ENCODE peak calls at places on chromosome 5, in seven cellular contexts. P is body of pancreas, M is uterus, J is transverse colon, K is esophagus muscularis mucosa, F is heart left ventricle, R is A549. E is an unnamed sample.

GRCh38 chr5:150665044-150665443 is 4.0 kb downstream of the MYOZ3 start:
- DNase-seq in P (no peak), M (no peak), J (no peak), K (no peak), F (no peak), R (no peak), E (peak)

GRCh38 chr5:150530992-150531588 is 23.2 kb downstream of the NDST1 start:
- DNase-seq in P (no peak), M (no peak), J (no peak), K (no peak), F (peak), R (no peak), E (no peak)

GRCh38 chr5:169195601-169196000 is 105.3 kb downstream of the SLIT3 start:
- DNase-seq in P (no peak), M (peak), J (no peak), K (no peak), F (no peak), R (no peak), E (no peak)

GRCh38 chr5:133284306-133284705 is 232.5 kb downstream of the HSPA4 start:
- DNase-seq in P (no peak), M (no peak), J (no peak), K (no peak), F (no peak), R (no peak), E (no peak)

GRCh38 chr5:125228358-125228757 is 481.9 kb upstream of the ZNF608 start:
- DNase-seq in P (no peak), M (no peak), J (no peak), K (no peak), F (no peak), R (no peak), E (no peak)

GRCh38 chr5:145204741-145205140 is 630.4 kb downstream of the PRELID2 start:
- DNase-seq in P (no peak), M (no peak), J (no peak), K (no peak), F (no peak), R (no peak), E (no peak)

GRCh38 chr5:137073192-137073591 is 425.9 kb downstream of the SPOCK1 start:
- DNase-seq in P (no peak), M (no peak), J (no peak), K (no peak), F (no peak), R (no peak), E (no peak)

GRCh38 chr5:147578228-147579024 is 68.6 kb upstream of the DPYSL3 start:
- DNase-seq in P (no peak), M (no peak), J (no peak), K (no peak), F (no peak), R (peak), E (no peak)

GRCh38 chr5:3650868-3651267 is 55.2 kb downstream of the IRX1 start:
- DNase-seq in P (no peak), M (no peak), J (no peak), K (no peak), F (no peak), R (no peak), E (no peak)

GRCh38 chr5:150616024-150616470 is 24.4 kb upstream of the SYNPO start:
- DNase-seq in P (peak), M (peak), J (peak), K (no peak), F (peak), R (no peak), E (no peak)

GRCh38 chr5:170474489-170475266 is 29.1 kb upstream of the KCNIP1 start:
- DNase-seq in P (no peak), M (no peak), J (no peak), K (peak), F (no peak), R (no peak), E (peak)

GRCh38 chr5:177370488-177371119 is 12.9 kb downstream of the RGS14 start:
- DNase-seq in P (peak), M (peak), J (peak), K (no peak), F (peak), R (peak), E (no peak)

GRCh38 chr5:35023531-35024178 is 24.1 kb downstream of the AGXT2 start:
- DNase-seq in P (no peak), M (no peak), J (no peak), K (no peak), F (no peak), R (no peak), E (no peak)

GRCh38 chr5:81853005-81853357 is 102.1 kb upstream of the SSBP2 start:
- DNase-seq in P (no peak), M (no peak), J (no peak), K (no peak), F (no peak), R (no peak), E (no peak)

GRCh38 chr5:9523090-9523813 is 22.6 kb downstream of the SEMA5A start:
- DNase-seq in P (no peak), M (no peak), J (no peak), K (no peak), F (no peak), R (no peak), E (no peak)

GRCh38 chr5:175826980-175827379 is 44.4 kb upstream of the CPLX2 start:
- DNase-seq in P (no peak), M (no peak), J (no peak), K (no peak), F (no peak), R (peak), E (no peak)

GRCh38 chr5:72955143-72955767 is 586 bp upstream of the FCHO2 start:
- DNase-seq in P (peak), M (no peak), J (peak), K (no peak), F (peak), R (no peak), E (no peak)

GRCh38 chr5:148963679-148964078 is 99.2 kb downstream of the SH3TC2 start:
- DNase-seq in P (no peak), M (no peak), J (no peak), K (no peak), F (no peak), R (no peak), E (no peak)

GRCh38 chr5:123036391-123037103 is at the start of gene PPIC:
- DNase-seq in P (peak), M (peak), J (peak), K (peak), F (peak), R (peak), E (no peak)

GRCh38 chr5:154095819-154096380 is 57.1 kb downstream of the MFAP3 start:
- DNase-seq in P (no peak), M (no peak), J (no peak), K (no peak), F (no peak), R (no peak), E (no peak)

GRCh38 chr5:171201285-171201684 is 107.8 kb upstream of the TLX3 start:
- DNase-seq in P (no peak), M (no peak), J (no peak), K (no peak), F (no peak), R (no peak), E (no peak)

GRCh38 chr5:147530801-147531389 is 21.0 kb upstream of the DPYSL3 start:
- DNase-seq in P (no peak), M (no peak), J (no peak), K (no peak), F (no peak), R (peak), E (no peak)

GRCh38 chr5:126967808-126968466 is 62.4 kb downstream of the MARCHF3 start:
- DNase-seq in P (no peak), M (no peak), J (no peak), K (no peak), F (no peak), R (no peak), E (no peak)

GRCh38 chr5:21452429-21452828 is 1400.7 kb downstream of the CDH12 start:
- DNase-seq in P (no peak), M (no peak), J (no peak), K (no peak), F (no peak), R (no peak), E (no peak)

GRCh38 chr5:1514027-1514818 is 9.5 kb downstream of the LPCAT1 start:
- DNase-seq in P (peak), M (peak), J (peak), K (no peak), F (peak), R (no peak), E (peak)

GRCh38 chr5:36059571-36060515 is 6.8 kb downstream of the UGT3A2 start:
- DNase-seq in P (no peak), M (no peak), J (no peak), K (peak), F (no peak), R (no peak), E (no peak)

GRCh38 chr5:156208271-156208670 is 118.7 kb upstream of the SGCD start:
- DNase-seq in P (no peak), M (no peak), J (no peak), K (no peak), F (no peak), R (no peak), E (no peak)

GRCh38 chr5:97545856-97546570 is 363.0 kb upstream of the RIOK2 start:
- DNase-seq in P (no peak), M (no peak), J (no peak), K (no peak), F (no peak), R (no peak), E (no peak)

GRCh38 chr5:113806823-113807222 is 293.3 kb downstream of the YTHDC2 start:
- DNase-seq in P (no peak), M (peak), J (no peak), K (no peak), F (no peak), R (no peak), E (no peak)

GRCh38 chr5:157269165-157269671 is 3.3 kb downstream of the CYFIP2 start:
- DNase-seq in P (no peak), M (no peak), J (no peak), K (no peak), F (no peak), R (no peak), E (no peak)

GRCh38 chr5:2530609-2531008 is 220.9 kb downstream of the IRX2 start:
- DNase-seq in P (no peak), M (no peak), J (no peak), K (no peak), F (no peak), R (no peak), E (no peak)

DNA sequence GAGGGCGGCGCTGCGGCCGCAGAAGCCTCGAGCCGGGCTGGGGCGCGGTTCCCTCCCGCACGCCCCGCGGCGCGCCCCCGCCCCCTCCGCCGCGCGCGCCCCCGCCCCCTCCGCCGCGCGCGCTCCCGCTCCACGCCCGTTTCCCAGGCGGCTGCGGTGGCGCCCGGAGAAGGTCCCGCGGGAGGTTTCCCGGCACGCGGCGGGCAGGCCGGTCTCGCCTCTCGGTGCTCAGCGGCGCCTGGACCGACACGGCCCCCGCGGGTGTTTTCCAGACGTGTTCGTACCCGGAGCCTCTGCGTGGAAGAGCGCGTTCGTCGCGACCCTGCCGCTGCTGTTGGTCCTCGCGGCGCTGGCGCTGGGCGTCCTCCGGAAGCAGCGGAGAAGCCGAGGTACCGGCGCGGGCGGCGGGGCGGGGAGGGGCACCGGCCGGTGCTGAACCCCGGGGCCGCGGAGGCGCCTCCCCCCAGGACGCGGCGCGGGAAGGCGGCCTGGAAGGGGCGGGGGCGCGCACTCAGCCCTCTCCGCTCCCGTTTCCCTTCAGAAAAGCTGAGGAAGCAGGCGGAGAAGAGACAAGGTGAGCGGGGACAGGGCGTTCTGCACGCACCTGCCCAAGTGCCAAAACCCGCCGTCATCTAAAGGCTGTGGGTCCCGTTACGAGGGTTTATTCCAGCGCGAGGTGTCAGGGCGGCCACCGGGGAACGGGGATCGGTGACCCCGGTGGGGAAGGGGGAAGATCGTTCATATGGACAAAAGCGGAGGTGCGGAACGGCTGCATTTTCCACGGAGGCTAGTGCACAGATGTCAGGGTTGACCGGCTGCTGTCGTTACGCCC is 13.1 kb downstream of the BTNL9 start:
- DNase-seq in P (peak), M (no peak), J (peak), K (no peak), F (no peak), R (peak), E (peak)
- TF ChIP-seq POLR2A in P (no peak), M (no peak), J (no peak), K (no peak), F (no peak), R (no peak), E (no peak)

GRCh38 chr5:172695431-172696054 is 54.5 kb downstream of the NEURL1B start:
- DNase-seq in P (no peak), M (no peak), J (no peak), K (no peak), F (no peak), R (no peak), E (no peak)

GRCh38 chr5:172694541-172694940 is 53.5 kb downstream of the NEURL1B start:
- DNase-seq in P (no peak), M (no peak), J (no peak), K (no peak), F (no peak), R (no peak), E (no peak)

GRCh38 chr5:172694061-172694460 is 53.0 kb downstream of the NEURL1B start:
- DNase-seq in P (no peak), M (no peak), J (no peak), K (no peak), F (no peak), R (no peak), E (no peak)

GRCh38 chr5:172697123-172698121 is 56.4 kb downstream of the NEURL1B start:
- DNase-seq in P (peak), M (peak), J (peak), K (peak), F (peak), R (peak), E (peak)

GRCh38 chr5:172696171-172696849 is 55.2 kb downstream of the NEURL1B start:
- DNase-seq in P (no peak), M (peak), J (no peak), K (no peak), F (peak), R (no peak), E (no peak)
- H3K27ac ChIP-seq in P (no peak), M (peak), J (peak), K (peak), F (peak), R (peak), E (peak)

DNA sequence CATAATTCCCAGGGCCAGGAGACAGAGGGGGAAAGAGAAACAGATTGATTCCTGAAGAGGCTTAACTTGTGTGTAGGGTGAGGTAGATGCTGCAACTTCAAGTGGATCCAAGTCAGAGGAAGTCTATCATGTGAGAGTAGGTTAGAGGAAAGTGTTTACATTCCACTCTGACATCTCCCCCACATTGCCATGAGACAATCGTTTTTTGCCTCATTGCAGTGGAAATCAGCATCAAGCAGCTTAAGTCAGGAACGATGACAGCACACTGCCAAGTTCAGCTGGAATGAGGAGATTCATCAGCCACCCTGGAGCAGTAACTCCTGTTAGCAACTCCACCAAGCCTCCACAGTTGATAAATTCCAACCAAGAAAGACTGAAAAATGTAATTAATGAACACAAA is 689.7 kb upstream of the MEF2C start:
- DNase-seq in P (no peak), M (no peak), J (no peak), K (no peak), F (no peak), R (no peak), E (no peak)
- TF ChIP-seq POLR2A in P (no peak), M (no peak), J (no peak), K (no peak), F (no peak), R (no peak), E (no peak)

GRCh38 chr5:95761771-95762680 is 30.9 kb downstream of the RHOBTB3 start:
- DNase-seq in P (no peak), M (no peak), J (no peak), K (no peak), F (no peak), R (no peak), E (no peak)
- H3K27ac ChIP-seq in P (peak), M (no peak), J (no peak), K (no peak), F (no peak), R (peak), E (no peak)

DNA sequence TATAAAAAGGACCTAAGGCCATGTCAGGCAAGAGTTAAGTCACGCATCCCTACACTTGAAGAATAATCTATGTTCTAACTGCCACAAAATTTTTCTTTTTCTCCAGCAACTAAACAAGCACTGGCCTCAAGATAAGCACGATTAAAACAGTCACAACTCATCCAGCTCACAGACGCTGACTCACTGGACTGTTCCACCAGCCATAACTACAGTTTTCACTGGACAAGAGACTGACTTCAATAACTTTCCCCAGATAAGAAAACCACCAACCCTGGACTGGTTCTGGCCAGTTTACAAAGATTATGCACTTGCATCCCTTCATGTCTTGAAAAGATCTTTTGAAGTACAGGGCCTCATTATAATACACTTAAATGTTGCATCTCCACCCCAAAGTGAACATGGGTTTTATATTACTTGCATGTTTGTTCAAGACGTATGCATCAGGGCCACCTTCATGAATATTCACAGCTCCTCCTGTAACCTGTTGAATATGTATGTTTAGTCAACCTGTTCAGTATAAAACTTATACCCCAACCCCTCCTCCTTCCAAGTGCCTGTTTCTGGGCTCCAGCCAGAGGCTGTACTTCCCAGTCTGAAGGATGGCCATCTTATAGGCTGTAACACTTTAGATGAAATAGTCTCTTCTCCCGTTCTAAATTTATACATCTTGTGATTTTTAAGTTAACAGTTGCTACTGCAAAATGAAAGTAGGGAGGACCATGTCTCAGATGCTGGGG is 129.3 kb upstream of the EPB41L4A start:
- DNase-seq in P (no peak), M (no peak), J (no peak), K (no peak), F (no peak), R (no peak), E (no peak)
- TF ChIP-seq POLR2A in P (no peak), M (no peak), J (no peak), K (no peak), F (no peak), R (no peak), E (no peak)

DNA sequence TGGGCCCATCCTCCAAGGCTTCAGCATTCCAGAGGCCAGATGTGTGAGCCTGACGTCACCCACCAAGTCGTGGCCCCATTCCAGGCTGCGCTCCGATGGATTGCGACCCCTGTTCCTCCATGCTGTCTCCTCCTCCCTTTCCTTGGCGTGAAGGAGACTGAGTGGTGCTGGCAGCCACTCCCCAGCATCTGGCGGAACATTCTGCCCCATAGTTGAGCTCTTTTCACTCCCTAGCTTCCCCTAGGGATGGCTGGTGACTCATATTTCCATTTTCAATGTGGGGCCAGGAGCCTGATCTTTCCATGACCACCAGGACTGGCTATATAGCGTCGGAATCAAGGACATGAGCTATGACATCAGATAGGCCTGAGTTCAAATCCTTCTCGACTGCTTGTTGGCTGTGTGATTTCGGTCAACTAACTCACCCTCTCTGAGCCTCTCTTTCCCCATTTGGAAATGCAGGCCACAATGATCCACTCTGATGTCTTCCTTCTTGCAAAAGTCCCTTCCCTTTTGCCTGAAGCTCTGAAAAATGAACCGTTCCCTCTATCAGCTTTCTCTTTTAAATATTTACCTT is 24.5 kb upstream of the DUSP1 start:
- DNase-seq in P (peak), M (peak), J (peak), K (peak), F (peak), R (no peak), E (peak)
- H3K27ac ChIP-seq in P (no peak), M (peak), J (peak), K (peak), F (peak), R (peak), E (peak)

DNA sequence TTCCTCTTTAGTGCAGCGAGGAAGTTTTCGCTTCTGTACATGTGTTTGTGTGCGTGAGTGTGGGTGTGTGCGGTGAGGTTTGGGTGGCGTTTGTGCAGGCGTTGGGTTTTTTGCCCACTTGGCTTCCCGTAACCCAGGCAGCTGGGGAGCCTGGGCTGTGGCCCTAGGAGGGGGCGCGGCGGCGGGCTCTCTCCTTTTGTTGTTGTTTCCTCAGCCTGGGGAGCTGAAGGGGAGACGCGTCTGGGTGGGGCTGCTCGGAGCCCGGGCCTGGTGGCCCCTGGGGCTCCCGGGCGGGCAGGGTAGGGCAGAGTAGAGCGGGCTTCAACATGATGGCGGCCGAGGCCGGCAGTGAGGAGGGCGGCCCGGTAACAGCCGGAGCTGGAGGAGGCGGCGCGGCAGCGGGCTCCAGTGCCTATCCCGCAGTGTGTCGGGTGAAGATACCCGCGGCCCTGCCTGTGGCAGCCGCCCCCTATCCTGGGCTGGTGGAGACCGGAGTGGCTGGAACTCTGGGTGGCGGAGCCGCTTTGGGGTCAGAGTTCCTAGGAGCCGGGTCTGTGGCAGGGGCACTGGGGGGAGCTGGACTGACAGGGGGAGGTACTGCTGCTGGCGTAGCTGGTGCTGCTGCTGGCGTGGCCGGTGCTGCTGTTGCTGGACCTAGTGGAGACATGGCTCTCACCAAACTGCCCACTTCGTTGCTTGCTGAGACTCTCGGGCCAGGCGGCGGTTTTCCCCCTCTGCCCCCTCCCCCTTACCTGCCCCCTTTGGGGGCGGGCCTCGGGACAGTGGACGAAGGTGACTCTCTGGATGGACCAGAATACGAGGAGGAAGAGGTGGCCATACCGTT is 665 bp downstream of the RASA1 start:
- DNase-seq in P (peak), M (peak), J (peak), K (peak), F (peak), R (peak), E (no peak)
- TF ChIP-seq POLR2A in P (peak), M (no peak), J (peak), K (no peak), F (no peak), R (peak), E (no peak)

GRCh38 chr5:159185773-159186172 is 23.6 kb downstream of the RNF145 start:
- DNase-seq in P (no peak), M (no peak), J (no peak), K (no peak), F (no peak), R (no peak), E (no peak)
- H3K27ac ChIP-seq in P (no peak), M (no peak), J (no peak), K (no peak), F (peak), R (peak), E (peak)

E was measured in vagina.